ENCODE peak calls at places on chromosomes 5 and 9, in five cellular contexts. H, Q, N, X and W are unnamed samples.
A peak's percentile ranks its signal among the peaks of the same experiment; 100 is the strongest.

GRCh38 chr5:180603076-180603591 is 11.8 kb upstream of the SCGB3A1 start:
- DNase-seq in H (peak; percentile 40), Q (no peak), N (no peak), X (no peak), W (no peak)

GRCh38 chr5:37272564-37272963 is 23.4 kb upstream of the CPLANE1 start:
- DNase-seq in H (no peak), Q (peak; percentile 75), N (peak; percentile 46), X (no peak), W (no peak)

GRCh38 chr5:76114192-76114795 is 31.1 kb downstream of the SV2C start:
- DNase-seq in H (no peak), Q (no peak), N (no peak), X (no peak), W (peak; percentile 25)

GRCh38 chr5:72878854-72879253 is 62.4 kb downstream of the TNPO1 start:
- DNase-seq in H (no peak), Q (no peak), N (no peak), X (no peak), W (no peak)

GRCh38 chr5:142716963-142717362 is 31.1 kb upstream of the FGF1 start:
- DNase-seq in H (no peak), Q (peak; percentile 39), N (peak; percentile 65), X (no peak), W (peak; percentile 61)

GRCh38 chr9:22052376-22052945 is 43.4 kb upstream of the CDKN2B start:
- DNase-seq in H (no peak), Q (no peak), N (peak; percentile 83), X (no peak), W (no peak)

GRCh38 chr5:74766348-74766886 is 500 bp downstream of the GFM2 start:
- DNase-seq in H (no peak), Q (no peak), N (peak; percentile 27), X (no peak), W (no peak)

GRCh38 chr9:92988215-92988731 is 41.0 kb downstream of the FGD3 start:
- DNase-seq in H (no peak), Q (no peak), N (no peak), X (no peak), W (no peak)

GRCh38 chr5:171365351-171365750 is 22.3 kb upstream of the NPM1 start:
- DNase-seq in H (no peak), Q (no peak), N (peak; percentile 42), X (no peak), W (no peak)

GRCh38 chr5:152505442-152506042 is 100.5 kb upstream of the NMUR2 start:
- DNase-seq in H (no peak), Q (peak; percentile 37), N (peak; percentile 55), X (no peak), W (peak; percentile 62)

GRCh38 chr9:69237702-69238295 is 63.7 kb downstream of the TJP2 start:
- DNase-seq in H (no peak), Q (no peak), N (no peak), X (no peak), W (no peak)
- H3K27me3 ChIP-seq in H (no peaks in the 10 kb centered on the region), Q (no peaks in the 10 kb centered on the region), N (no peaks in the 10 kb centered on the region), X (no peaks in the 10 kb centered on the region), W (no peaks in the 10 kb centered on the region)

GRCh38 chr5:31626156-31626555 is 12.8 kb upstream of the PDZD2 start:
- DNase-seq in H (no peak), Q (no peak), N (no peak), X (no peak), W (peak; percentile 54)
- H3K27me3 ChIP-seq in H (no peaks in the 10 kb centered on the region), Q (no peaks in the 10 kb centered on the region), N (no peaks in the 10 kb centered on the region), X (no peaks in the 10 kb centered on the region), W (no peaks in the 10 kb centered on the region)

GRCh38 chr5:135473956-135474670 is 22.0 kb upstream of the TIFAB start:
- DNase-seq in H (no peak), Q (no peak), N (no peak), X (no peak), W (no peak)

GRCh38 chr5:135476615-135477493 is 24.7 kb upstream of the TIFAB start:
- DNase-seq in H (no peak), Q (no peak), N (peak; percentile 39), X (no peak), W (no peak)

GRCh38 chr5:135481387-135481786 is 29.2 kb upstream of the TIFAB start:
- DNase-seq in H (no peak), Q (no peak), N (no peak), X (no peak), W (no peak)

GRCh38 chr5:135478938-135479337 is 26.8 kb upstream of the TIFAB start:
- DNase-seq in H (no peak), Q (no peak), N (no peak), X (no peak), W (no peak)

GRCh38 chr5:135477594-135477993 is 25.4 kb upstream of the TIFAB start:
- DNase-seq in H (no peak), Q (no peak), N (no peak), X (no peak), W (no peak)
- H3K27me3 ChIP-seq in H (peaks cover 14% of the 10 kb centered on the region), Q (no peaks in the 10 kb centered on the region), N (no peaks in the 10 kb centered on the region), X (no peaks in the 10 kb centered on the region), W (no peaks in the 10 kb centered on the region)

DNA sequence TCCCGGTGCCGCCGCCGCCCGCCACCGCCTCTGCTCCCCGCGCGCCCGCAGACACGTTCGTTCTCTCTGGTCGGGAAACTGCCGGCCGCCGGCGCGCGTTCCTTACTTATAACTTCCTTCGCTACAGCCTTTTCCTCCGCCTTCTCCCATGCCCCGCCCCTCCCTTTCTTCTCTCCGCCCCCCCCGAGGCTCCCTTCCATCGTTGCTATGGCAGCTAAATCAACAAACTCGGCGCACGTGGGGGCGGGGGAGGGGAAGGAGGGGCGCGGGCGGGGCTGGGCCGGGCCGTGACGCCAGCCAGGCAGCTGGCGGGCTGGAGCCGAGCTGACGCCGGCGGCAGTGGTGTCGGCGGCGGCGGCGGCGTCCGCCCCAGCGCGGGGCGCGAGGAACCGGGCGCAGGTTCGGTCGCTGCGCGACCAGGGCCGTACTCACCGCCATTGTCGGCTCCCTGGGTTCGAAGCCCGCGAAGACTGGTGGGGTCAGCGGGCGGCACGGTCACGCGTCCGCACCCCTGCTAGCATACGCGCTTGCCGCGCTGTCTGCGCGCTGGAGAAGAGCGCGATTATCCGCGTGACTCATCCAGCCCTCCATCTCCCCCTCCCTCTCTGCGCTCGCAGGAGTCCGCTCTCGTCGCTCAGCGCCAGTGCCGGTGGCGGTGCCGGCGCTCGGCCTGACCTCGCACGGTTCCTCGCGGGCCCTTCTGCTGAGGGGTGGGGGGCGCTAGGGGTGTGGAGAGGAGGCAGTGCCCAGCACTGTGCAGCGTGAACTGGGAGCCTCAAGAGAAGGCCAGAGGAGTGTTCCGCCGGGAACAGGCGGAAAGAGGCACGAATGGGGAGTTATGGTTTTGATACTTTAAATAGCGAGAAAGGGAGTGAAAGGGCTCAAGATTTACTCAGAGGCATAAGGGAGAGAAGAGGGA is at the start of gene KLF4:
- DNase-seq in H (peak; percentile 94), Q (peak; percentile 91), N (peak; percentile 90), X (peak; percentile 23), W (peak; percentile 91)
- H3K27me3 ChIP-seq in H (no peaks in the 10 kb centered on the region), Q (no peaks in the 10 kb centered on the region), N (peaks cover 13% of the 10 kb centered on the region), X (no peaks in the 10 kb centered on the region), W (no peaks in the 10 kb centered on the region)

DNA sequence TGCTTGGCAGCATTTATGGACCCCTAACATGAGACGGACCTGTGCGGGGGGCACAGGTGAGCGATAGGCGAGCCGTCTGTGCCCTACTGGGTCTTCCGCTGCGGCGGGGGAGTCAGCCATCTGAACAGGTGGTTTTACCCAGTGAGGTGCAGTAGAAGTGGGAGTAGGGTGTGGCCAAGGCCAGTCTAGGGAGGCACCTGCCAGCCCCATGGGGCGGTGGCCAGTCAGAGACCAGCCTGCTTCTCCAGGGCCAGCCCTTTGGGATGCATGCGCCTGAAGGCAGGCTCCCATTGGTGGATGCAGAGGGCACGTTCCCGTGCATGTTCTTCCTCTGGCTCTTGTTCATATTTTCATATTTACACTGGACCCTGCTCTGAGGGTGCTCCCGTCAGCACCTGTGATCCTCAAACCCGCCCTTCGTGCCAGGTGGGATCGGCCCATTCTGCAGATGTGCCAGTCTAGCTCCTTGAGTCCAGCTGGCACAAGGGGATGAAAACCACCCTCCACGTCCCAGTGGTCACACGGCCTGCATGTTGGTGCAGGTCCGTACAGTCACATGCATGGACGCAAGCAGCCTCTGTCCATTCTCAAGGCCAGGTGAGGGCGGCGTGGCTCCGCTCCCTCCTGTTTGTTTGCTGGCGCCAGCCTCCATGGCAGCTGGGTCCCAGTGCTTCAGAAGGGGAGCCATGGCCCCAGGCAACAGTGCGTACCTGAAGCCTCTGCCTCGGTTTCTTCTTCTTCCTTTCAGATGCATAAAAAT is 9.0 kb downstream of the COL5A1 start:
- DNase-seq in H (no peak), Q (no peak), N (no peak), X (no peak), W (no peak)
- H3K27me3 ChIP-seq in H (peaks cover 34% of the 10 kb centered on the region), Q (no peaks in the 10 kb centered on the region), N (no peaks in the 10 kb centered on the region), X (no peaks in the 10 kb centered on the region), W (no peaks in the 10 kb centered on the region)

DNA sequence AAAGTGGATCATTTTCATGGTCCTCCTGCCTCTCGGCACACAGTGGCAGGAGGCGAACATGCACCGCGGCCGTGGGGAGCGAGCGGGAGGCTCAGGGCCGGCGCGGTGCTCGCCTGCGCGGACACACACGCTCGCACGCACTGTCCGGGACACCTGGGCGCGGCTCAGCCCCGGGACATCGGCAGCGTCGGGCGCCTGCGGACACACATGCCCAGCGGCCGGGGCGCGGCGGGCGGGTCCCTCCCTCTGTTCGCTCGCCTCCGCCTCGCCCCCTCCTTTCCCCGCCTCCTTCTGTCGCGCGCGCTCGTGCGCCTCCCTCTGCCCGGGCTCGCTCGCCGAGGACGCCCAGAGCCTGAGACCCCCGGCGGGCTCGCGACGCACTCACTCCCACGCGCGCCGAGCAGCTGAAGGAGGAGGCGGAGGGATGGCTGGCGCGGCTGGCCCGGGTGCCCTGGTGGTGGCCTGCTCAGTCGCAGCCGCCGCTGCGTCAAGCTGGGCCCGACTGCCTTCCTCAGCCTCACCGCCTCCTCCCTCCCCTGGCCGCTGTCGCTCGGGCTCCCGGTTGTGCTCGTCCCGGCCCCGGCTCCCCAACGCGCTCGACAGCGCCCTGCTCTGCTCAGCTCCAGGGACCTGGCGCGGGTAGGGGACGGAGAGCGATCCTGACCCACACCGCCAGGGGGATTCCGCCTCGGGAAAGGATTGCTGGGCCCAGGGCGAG is at the start of gene FRMD3:
- DNase-seq in H (peak; percentile 91), Q (peak; percentile 80), N (peak; percentile 68), X (no peak), W (peak; percentile 85)
- H3K27me3 ChIP-seq in H (peaks cover 10% of the 10 kb centered on the region), Q (no peaks in the 10 kb centered on the region), N (peaks cover 12% of the 10 kb centered on the region), X (no peaks in the 10 kb centered on the region), W (no peaks in the 10 kb centered on the region)